ENCODE peak calls at places on chromosomes 6 and 20, in six cellular contexts. C is lower lobe of right lung, Q is heart right ventricle, S is Panc1, I is kidney, M is upper lobe of left lung. U is an unnamed sample.
A peak's percentile ranks its signal among the peaks of the same experiment; 100 is the strongest.

GRCh38 chr6:38354033-38354373 is 285.7 kb downstream of the BTBD9 start:
- DNase-seq in C (no peak), Q (no peak), S (no peak), I (no peak), M (no peak), U (no peak)

GRCh38 chr6:105317607-105318533 is 85.0 kb downstream of the PREP start:
- DNase-seq in C (no peak), Q (no peak), S (peak; percentile 13), I (no peak), M (no peak), U (no peak)

GRCh38 chr6:143325379-143326140 is 124.9 kb downstream of the ADAT2 start:
- DNase-seq in C (no peak), Q (no peak), S (no peak), I (no peak), M (no peak), U (no peak)

GRCh38 chr6:82144852-82145332 is 102.7 kb downstream of the IBTK start:
- DNase-seq in C (no peak), Q (peak; percentile 83), S (peak; percentile 47), I (no peak), M (no peak), U (no peak)

GRCh38 chr6:2221724-2222274 is 23.6 kb downstream of the GMDS start:
- DNase-seq in C (no peak), Q (no peak), S (no peak), I (no peak), M (no peak), U (no peak)

GRCh38 chr6:39714802-39715201 is 10.4 kb downstream of the KIF6 start:
- DNase-seq in C (no peak), Q (no peak), S (no peak), I (no peak), M (no peak), U (no peak)

GRCh38 chr20:17822039-17822438 is 122.3 kb downstream of the BANF2 start:
- DNase-seq in C (no peak), Q (no peak), S (no peak), I (no peak), M (peak; percentile 76), U (peak; percentile 95)

GRCh38 chr6:2450546-2450945 is 205.1 kb upstream of the GMDS start:
- DNase-seq in C (no peak), Q (peak; percentile 78), S (no peak), I (no peak), M (no peak), U (no peak)

GRCh38 chr6:106089981-106090380 is 3.8 kb downstream of the PRDM1 start:
- DNase-seq in C (no peak), Q (no peak), S (no peak), I (no peak), M (no peak), U (no peak)

GRCh38 chr20:34907616-34908469 is 31.4 kb downstream of the ACSS2 start:
- DNase-seq in C (no peak), Q (peak; percentile 72), S (peak; percentile 76), I (peak; percentile 88), M (peak; percentile 69), U (peak; percentile 99)

GRCh38 chr20:49747707-49748524 is 34.2 kb upstream of the B4GALT5 start:
- DNase-seq in C (peak; percentile 68), Q (peak; percentile 93), S (no peak), I (peak; percentile 90), M (peak; percentile 66), U (no peak)

GRCh38 chr20:52037370-52037769 is 154.2 kb downstream of the ZFP64 start:
- DNase-seq in C (no peak), Q (no peak), S (no peak), I (no peak), M (no peak), U (no peak)

GRCh38 chr20:48205786-48206185 is 420.5 kb upstream of the SULF2 start:
- DNase-seq in C (no peak), Q (no peak), S (no peak), I (no peak), M (no peak), U (no peak)

GRCh38 chr6:149473080-149474052 is 11.4 kb downstream of the ZC3H12D start:
- DNase-seq in C (no peak), Q (no peak), S (no peak), I (no peak), M (no peak), U (no peak)

DNA sequence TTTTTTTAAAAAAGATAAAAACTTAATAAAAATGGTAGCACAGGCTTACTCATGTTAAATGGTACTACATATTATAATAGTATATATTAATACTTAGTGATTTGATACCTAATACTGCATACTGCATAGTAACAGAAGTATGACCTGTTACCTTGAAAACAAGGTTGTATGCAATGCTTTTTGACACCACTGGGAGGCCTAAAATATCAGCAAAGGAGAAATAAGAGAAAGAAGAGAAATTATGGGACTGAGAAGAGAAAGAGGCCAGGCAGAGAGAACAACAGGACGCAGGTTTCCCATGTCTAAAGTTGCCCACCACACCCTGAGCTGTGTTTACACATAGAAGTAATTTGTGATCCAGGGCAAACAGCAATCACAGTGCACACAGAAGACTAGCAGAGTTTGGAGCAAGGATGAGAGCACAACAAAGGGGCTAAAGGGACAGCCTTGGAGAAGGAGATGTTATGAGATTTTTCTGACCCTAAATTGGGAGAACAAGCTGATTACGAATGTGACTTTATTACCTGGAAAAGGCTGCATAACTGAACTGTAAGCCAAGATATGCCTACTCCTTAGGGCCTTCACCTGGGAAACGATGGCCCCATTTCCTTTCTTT is 73.2 kb downstream of the ROS1 start:
- DNase-seq in C (no peak), Q (no peak), S (no peak), I (no peak), M (no peak), U (no peak)
- TF ChIP-seq CTCF in C (peak; percentile 21), Q (peak; percentile 44), S (peak; percentile 72), I (peak; percentile 38), M (peak; percentile 20), U (peak; percentile 58)

GRCh38 chr20:45096781-45097180 is 4.1 kb downstream of the KCNS1 start:
- DNase-seq in C (no peak), Q (no peak), S (no peak), I (no peak), M (no peak), U (no peak)

GRCh38 chr20:45094864-45095574 is 5.9 kb downstream of the KCNS1 start:
- DNase-seq in C (no peak), Q (no peak), S (no peak), I (no peak), M (no peak), U (no peak)

GRCh38 chr20:45095753-45096371 is 5.1 kb downstream of the KCNS1 start:
- DNase-seq in C (no peak), Q (peak; percentile 57), S (peak; percentile 55), I (no peak), M (peak; percentile 37), U (peak; percentile 48)

GRCh38 chr20:45092898-45093297 is 8.0 kb downstream of the KCNS1 start:
- DNase-seq in C (no peak), Q (no peak), S (no peak), I (no peak), M (no peak), U (no peak)

DNA sequence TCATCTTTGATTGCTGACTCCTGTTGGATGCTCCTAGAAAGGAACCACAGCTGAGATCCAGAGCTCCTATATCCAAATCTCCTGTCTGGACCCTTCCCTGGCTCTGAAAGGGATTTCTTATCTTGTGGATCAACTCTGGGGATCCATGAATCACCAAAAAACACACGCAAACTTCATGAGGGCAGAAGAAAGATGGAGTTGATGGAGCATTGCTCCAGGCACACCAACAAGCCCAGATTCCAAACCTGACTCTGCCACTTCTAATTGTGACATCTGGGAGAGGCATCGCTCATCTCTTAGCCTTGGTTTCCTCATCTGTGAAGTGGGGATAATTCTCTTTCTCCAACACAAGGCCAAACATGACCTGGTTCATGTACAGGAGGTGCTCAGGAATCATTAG is 6.7 kb downstream of the KCNS1 start:
- DNase-seq in C (no peak), Q (no peak), S (no peak), I (no peak), M (no peak), U (no peak)
- H3K4me3 ChIP-seq in C (no peak overlapping the region), Q (no peak overlapping the region), S (no peak overlapping the region), I (no peak overlapping the region), M (no peak overlapping the region), U (no peak overlapping the region)

GRCh38 chr6:148343383-148343782 is 745 bp downstream of the SASH1 start:
- DNase-seq in C (no peak), Q (no peak), S (no peak), I (no peak), M (no peak), U (no peak)
- TF ChIP-seq CTCF in C (no peak), Q (no peak), S (no peak), I (no peak), M (peak; percentile 47), U (no peak)

GRCh38 chr6:134240664-134241431 is 77.1 kb downstream of the SGK1 start:
- DNase-seq in C (peak; percentile 88), Q (peak; percentile 73), S (no peak), I (peak; percentile 83), M (peak; percentile 86), U (no peak)
- H3K4me3 ChIP-seq in C (no peak overlapping the region), Q (no peak overlapping the region), S (no peak overlapping the region), I (no peak overlapping the region), M (no peak overlapping the region), U (no peak overlapping the region)

GRCh38 chr20:36792422-36792821 is 18.9 kb upstream of the DSN1 start:
- DNase-seq in C (no peak), Q (peak; percentile 45), S (no peak), I (peak; percentile 87), M (no peak), U (peak; percentile 70)
- TF ChIP-seq CTCF in C (peak; percentile 24), Q (peak; percentile 49), S (no peak), I (peak; percentile 55), M (no peak), U (peak; percentile 56)

DNA sequence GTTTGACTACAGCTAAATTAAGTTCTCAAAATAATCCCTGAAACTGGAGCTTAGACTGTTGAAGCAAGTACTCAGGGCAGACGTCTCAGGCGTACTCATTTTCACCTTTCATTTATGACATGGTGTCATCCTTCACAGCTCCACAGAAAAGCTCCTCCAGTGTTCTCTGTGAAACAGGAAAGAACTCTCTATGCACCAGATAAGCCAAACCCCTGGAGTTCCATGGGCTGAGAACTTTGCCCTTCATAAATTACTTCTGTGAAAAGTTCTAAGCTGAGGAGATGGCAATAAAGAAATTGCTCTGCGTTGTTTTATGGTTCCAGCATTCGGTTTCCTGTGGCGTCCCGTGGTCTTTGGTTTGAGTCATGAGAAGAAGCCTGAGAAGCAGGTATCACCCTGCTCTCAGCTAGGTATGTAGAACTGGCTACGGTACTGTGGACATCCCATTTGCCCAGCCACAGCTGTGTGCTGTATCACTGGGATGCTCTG is 20.2 kb upstream of the RREB1 start:
- DNase-seq in C (no peak), Q (no peak), S (no peak), I (no peak), M (no peak), U (no peak)
- H3K4me3 ChIP-seq in C (peak overlapping the region; percentile 49), Q (no peak overlapping the region), S (no peak overlapping the region), I (peak overlapping the region; percentile 41), M (peak overlapping the region; percentile 22), U (no peak overlapping the region)

U was measured in LNCaP clone FGC.